ENCODE peak calls at places on chromosomes 1 and 21, in five cellular contexts. One of them, this sample, is unnamed.
A peak's percentile ranks its signal among the peaks of the same experiment; 100 is the strongest.

GRCh38 chr1:156813750-156814570 is 2.7 kb downstream of the SH2D2A start:
- DNase-seq in neuronal stem cell: peak; percentile 27
- DNase-seq in tibial artery: peak; percentile 77
- DNase-seq in HepG2: peak; percentile 35
- DNase-seq in esophagus squamous epithelium: no peak
- DNase-seq in this sample: peak; percentile 9

GRCh38 chr1:97281962-97282361 is 560.4 kb downstream of the PTBP2 start:
- DNase-seq in neuronal stem cell: no peak
- DNase-seq in tibial artery: no peak
- DNase-seq in HepG2: no peak
- DNase-seq in esophagus squamous epithelium: no peak
- DNase-seq in this sample: no peak

GRCh38 chr1:115811140-115811828 is 29.6 kb downstream of the NHLH2 start:
- DNase-seq in neuronal stem cell: no peak
- DNase-seq in tibial artery: no peak
- DNase-seq in HepG2: no peak
- DNase-seq in esophagus squamous epithelium: no peak
- DNase-seq in this sample: no peak

GRCh38 chr1:183349201-183349711 is 68.9 kb downstream of the NMNAT2 start:
- DNase-seq in neuronal stem cell: no peak
- DNase-seq in tibial artery: no peak
- DNase-seq in HepG2: no peak
- DNase-seq in esophagus squamous epithelium: no peak
- DNase-seq in this sample: no peak

GRCh38 chr1:117363591-117364048 is 3.6 kb upstream of the MAN1A2 start:
- DNase-seq in neuronal stem cell: no peak
- DNase-seq in tibial artery: no peak
- DNase-seq in HepG2: no peak
- DNase-seq in esophagus squamous epithelium: no peak
- DNase-seq in this sample: no peak

GRCh38 chr1:167676916-167677848 is 44.6 kb upstream of the MPZL1 start:
- DNase-seq in neuronal stem cell: no peak
- DNase-seq in tibial artery: no peak
- DNase-seq in HepG2: no peak
- DNase-seq in esophagus squamous epithelium: no peak
- DNase-seq in this sample: no peak

GRCh38 chr1:218671573-218671972 is 326.4 kb downstream of the TGFB2 start:
- DNase-seq in neuronal stem cell: no peak
- DNase-seq in tibial artery: no peak
- DNase-seq in HepG2: no peak
- DNase-seq in esophagus squamous epithelium: no peak
- DNase-seq in this sample: no peak

GRCh38 chr1:16091296-16091695 is 17.8 kb upstream of the FAM131C start:
- DNase-seq in neuronal stem cell: no peak
- DNase-seq in tibial artery: no peak
- DNase-seq in HepG2: no peak
- DNase-seq in esophagus squamous epithelium: no peak
- DNase-seq in this sample: no peak

GRCh38 chr1:21397813-21398188 is 42.1 kb upstream of the NBPF3 start:
- DNase-seq in neuronal stem cell: peak; percentile 17
- DNase-seq in tibial artery: no peak
- DNase-seq in HepG2: no peak
- DNase-seq in esophagus squamous epithelium: no peak
- DNase-seq in this sample: peak; percentile 31

GRCh38 chr1:54476231-54477109 is 70.3 kb upstream of the SSBP3 start:
- DNase-seq in neuronal stem cell: no peak
- DNase-seq in tibial artery: no peak
- DNase-seq in HepG2: no peak
- DNase-seq in esophagus squamous epithelium: no peak
- DNase-seq in this sample: no peak

GRCh38 chr1:239186487-239186886 is 199.9 kb upstream of the CHRM3 start:
- DNase-seq in neuronal stem cell: no peak
- DNase-seq in tibial artery: no peak
- DNase-seq in HepG2: no peak
- DNase-seq in esophagus squamous epithelium: no peak
- DNase-seq in this sample: no peak

GRCh38 chr1:151513626-151514101 is 2.5 kb downstream of the CGN start:
- DNase-seq in neuronal stem cell: no peak
- DNase-seq in tibial artery: no peak
- DNase-seq in HepG2: peak; percentile 76
- DNase-seq in esophagus squamous epithelium: no peak
- DNase-seq in this sample: no peak

GRCh38 chr1:174039069-174039468 is 16.9 kb upstream of the RC3H1 start:
- DNase-seq in neuronal stem cell: no peak
- DNase-seq in tibial artery: no peak
- DNase-seq in HepG2: no peak
- DNase-seq in esophagus squamous epithelium: no peak
- DNase-seq in this sample: no peak

GRCh38 chr1:114345930-114346479 is 165.0 kb downstream of the TRIM33 start:
- DNase-seq in neuronal stem cell: no peak
- DNase-seq in tibial artery: peak; percentile 77
- DNase-seq in HepG2: no peak
- DNase-seq in esophagus squamous epithelium: no peak
- DNase-seq in this sample: no peak

GRCh38 chr1:1628656-1629429 is 3.1 kb upstream of the MMP23B start:
- DNase-seq in neuronal stem cell: no peak
- DNase-seq in tibial artery: peak; percentile 65
- DNase-seq in HepG2: no peak
- DNase-seq in esophagus squamous epithelium: no peak
- DNase-seq in this sample: no peak

DNA sequence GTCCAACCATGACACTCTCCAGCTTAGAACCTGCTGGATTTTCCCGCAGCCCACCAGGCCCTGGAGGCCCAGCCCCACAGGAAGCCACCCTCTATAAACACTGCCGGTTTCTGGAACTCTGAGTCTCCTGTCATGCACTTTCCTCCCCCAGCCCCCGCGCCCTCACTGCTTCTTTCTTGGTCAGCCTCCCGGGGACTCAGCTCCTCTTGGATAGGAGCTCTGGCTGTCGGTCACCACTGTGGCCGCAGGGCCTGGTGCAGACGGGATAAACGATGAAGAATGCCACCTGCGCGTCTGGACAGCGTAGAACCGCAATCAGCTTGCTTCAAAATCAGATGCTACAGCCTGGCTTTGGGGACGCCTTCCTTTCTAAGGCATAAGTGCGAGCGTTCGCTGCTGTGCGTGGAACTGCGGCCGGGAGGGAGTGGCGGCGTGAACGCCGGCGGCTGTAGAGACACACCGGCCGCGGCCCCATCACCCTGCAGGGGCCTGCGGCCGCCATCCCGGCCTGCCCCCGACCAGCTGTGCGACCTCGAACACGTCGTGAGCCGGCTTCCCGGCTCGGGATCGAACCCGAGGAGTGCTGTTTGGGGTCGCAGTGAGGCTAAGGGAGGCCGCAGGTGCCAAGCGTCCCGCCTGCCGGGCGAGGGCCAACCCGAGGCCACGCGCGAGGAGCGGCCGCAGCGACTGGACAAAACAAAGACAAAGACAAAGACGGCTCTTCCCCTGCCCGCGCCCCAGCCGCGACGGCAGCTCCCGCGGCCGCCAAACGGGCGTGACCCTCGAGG is 728 bp downstream of the PTTG1IP start:
- DNase-seq in neuronal stem cell: peak; percentile 38
- DNase-seq in tibial artery: peak; percentile 77
- DNase-seq in HepG2: no peak
- DNase-seq in esophagus squamous epithelium: no peak
- DNase-seq in this sample: no peak
- H3K4me3 ChIP-seq in neuronal stem cell: peak overlapping the region; percentile 82
- H3K4me3 ChIP-seq in tibial artery: peak overlapping the region; percentile 96
- H3K4me3 ChIP-seq in HepG2: peak overlapping the region; percentile 82
- H3K4me3 ChIP-seq in esophagus squamous epithelium: peak overlapping the region; percentile 95
- H3K4me3 ChIP-seq in this sample: peak overlapping the region; percentile 76

GRCh38 chr1:207814469-207814868 is 62.6 kb downstream of the CD46 start:
- DNase-seq in neuronal stem cell: no peak
- DNase-seq in tibial artery: peak; percentile 60
- DNase-seq in HepG2: no peak
- DNase-seq in esophagus squamous epithelium: no peak
- DNase-seq in this sample: no peak

GRCh38 chr1:207811920-207812720 is 60.3 kb downstream of the CD46 start:
- DNase-seq in neuronal stem cell: no peak
- DNase-seq in tibial artery: peak; percentile 92
- DNase-seq in HepG2: peak; percentile 64
- DNase-seq in esophagus squamous epithelium: no peak
- DNase-seq in this sample: peak; percentile 20

GRCh38 chr1:207813513-207813881 is 61.6 kb downstream of the CD46 start:
- DNase-seq in neuronal stem cell: no peak
- DNase-seq in tibial artery: peak; percentile 63
- DNase-seq in HepG2: no peak
- DNase-seq in esophagus squamous epithelium: no peak
- DNase-seq in this sample: no peak

GRCh38 chr1:207813946-207814345 is 62.1 kb downstream of the CD46 start:
- DNase-seq in neuronal stem cell: no peak
- DNase-seq in tibial artery: peak; percentile 68
- DNase-seq in HepG2: no peak
- DNase-seq in esophagus squamous epithelium: no peak
- DNase-seq in this sample: no peak

DNA sequence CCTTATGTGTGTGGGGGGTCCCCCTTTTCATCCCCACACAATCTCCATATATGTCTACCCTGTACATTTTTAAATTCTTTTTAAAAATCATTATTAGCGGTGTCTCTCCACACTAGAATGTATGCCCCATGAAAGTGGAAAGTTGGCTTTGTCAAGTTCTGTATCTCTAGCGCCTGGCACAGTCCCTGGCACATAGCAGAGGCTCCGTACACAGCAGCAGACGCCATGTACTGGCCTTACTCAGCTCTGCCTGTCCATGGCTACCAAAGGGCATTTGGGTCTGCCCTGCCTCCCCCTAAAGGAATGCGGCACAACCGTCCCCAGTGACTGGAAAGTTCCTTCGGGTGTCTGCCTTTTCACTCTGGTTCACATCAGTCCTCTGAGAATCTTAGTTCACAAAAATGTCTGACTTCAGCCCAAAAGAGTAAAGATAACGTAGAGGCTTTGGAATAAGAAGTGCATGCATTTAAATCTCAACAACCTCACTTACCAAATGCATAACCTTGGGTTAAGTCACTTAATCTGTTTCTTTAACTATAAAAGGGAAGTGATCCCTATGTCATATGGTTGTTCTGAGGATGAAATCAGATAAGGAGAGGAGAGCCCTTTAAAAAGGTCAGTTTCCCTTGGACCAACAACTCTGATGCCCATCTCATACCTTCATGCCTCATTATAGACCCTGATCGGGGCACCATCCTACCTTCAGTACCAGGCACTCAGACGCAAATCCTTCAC is 61.1 kb downstream of the CD46 start:
- DNase-seq in neuronal stem cell: no peak
- DNase-seq in tibial artery: peak; percentile 69
- DNase-seq in HepG2: no peak
- DNase-seq in esophagus squamous epithelium: no peak
- DNase-seq in this sample: no peak
- H3K4me1 ChIP-seq in neuronal stem cell: no peaks in the 10 kb centered on the region
- H3K4me1 ChIP-seq in tibial artery: no peaks in the 10 kb centered on the region
- H3K4me1 ChIP-seq in HepG2: peaks cover 5% of the 10 kb centered on the region
- H3K4me1 ChIP-seq in esophagus squamous epithelium: peaks cover 47% of the 10 kb centered on the region
- H3K4me1 ChIP-seq in this sample: peaks cover 7% of the 10 kb centered on the region

DNA sequence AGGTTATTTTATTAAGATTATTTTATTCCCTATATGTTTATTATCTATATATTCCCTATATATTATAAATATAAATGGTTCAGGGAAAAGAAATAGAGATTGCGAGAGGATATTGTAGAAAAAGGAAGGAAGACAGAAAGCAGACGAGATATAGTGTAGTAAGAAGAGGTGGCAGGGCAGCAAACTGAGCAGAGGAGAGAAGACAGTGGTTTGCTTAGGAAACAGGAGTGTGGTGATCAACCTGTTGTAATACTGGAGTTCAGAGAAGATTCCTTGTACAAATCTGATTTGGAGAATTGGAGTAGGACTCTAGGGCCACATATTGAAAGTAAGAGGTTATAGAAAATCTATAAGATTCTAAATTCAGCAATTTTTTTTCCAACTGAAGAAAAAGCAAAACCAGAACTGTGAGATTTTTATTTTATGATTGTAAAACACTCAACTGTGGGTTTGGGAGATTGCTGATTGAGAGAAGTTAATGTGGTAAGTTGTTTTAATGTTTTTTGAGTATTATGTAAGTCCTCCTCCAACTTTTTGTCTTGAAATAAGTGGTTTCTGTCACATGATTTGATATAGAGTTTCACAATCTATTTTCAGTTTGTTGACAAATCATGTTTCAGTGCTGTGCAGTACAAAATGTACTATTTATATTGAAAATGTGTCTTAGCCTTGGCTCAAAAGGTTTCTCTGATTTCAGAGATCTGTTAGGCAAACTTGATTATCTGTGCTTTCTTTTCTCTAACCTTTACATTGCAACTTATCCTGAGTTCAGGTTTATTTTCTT is 9.6 kb upstream of the AMY2B start:
- DNase-seq in neuronal stem cell: no peak
- DNase-seq in tibial artery: no peak
- DNase-seq in HepG2: no peak
- DNase-seq in esophagus squamous epithelium: no peak
- DNase-seq in this sample: no peak
- H3K4me3 ChIP-seq in neuronal stem cell: no peak overlapping the region
- H3K4me3 ChIP-seq in tibial artery: peak overlapping the region; percentile 14
- H3K4me3 ChIP-seq in HepG2: no peak overlapping the region
- H3K4me3 ChIP-seq in esophagus squamous epithelium: no peak overlapping the region
- H3K4me3 ChIP-seq in this sample: no peak overlapping the region

GRCh38 chr1:206468571-206468970 is 1.7 kb upstream of the IKBKE start:
- DNase-seq in neuronal stem cell: no peak
- DNase-seq in tibial artery: no peak
- DNase-seq in HepG2: peak; percentile 60
- DNase-seq in esophagus squamous epithelium: no peak
- DNase-seq in this sample: no peak
- H3K4me1 ChIP-seq in neuronal stem cell: peaks cover 41% of the 10 kb centered on the region
- H3K4me1 ChIP-seq in tibial artery: peaks cover 6% of the 10 kb centered on the region
- H3K4me1 ChIP-seq in HepG2: peaks cover 53% of the 10 kb centered on the region
- H3K4me1 ChIP-seq in esophagus squamous epithelium: peaks cover 38% of the 10 kb centered on the region
- H3K4me1 ChIP-seq in this sample: peaks cover 6% of the 10 kb centered on the region

GRCh38 chr1:216722841-216723240 is 388 bp downstream of the ESRRG start:
- DNase-seq in neuronal stem cell: peak; percentile 18
- DNase-seq in tibial artery: no peak
- DNase-seq in HepG2: no peak
- DNase-seq in esophagus squamous epithelium: no peak
- DNase-seq in this sample: no peak
- H3K4me3 ChIP-seq in neuronal stem cell: peak overlapping the region; percentile 53
- H3K4me3 ChIP-seq in tibial artery: no peak overlapping the region
- H3K4me3 ChIP-seq in HepG2: no peak overlapping the region
- H3K4me3 ChIP-seq in esophagus squamous epithelium: peak overlapping the region; percentile 10
- H3K4me3 ChIP-seq in this sample: peak overlapping the region; percentile 35